ENCODE peak calls at places on chromosomes 6 and 20, in five cellular contexts. F is thyroid gland, E is spleen, L is stomach, G is ovary. N is an unnamed sample.

GRCh38 chr20:58233881-58234528 is 5.6 kb upstream of the ANKRD60 start:
- DNase-seq in F (peak; percentile 24), E (no peak), L (no peak), G (peak; percentile 54), N (no peak)

GRCh38 chr6:82068721-82069120 is 178.8 kb downstream of the IBTK start:
- DNase-seq in F (no peak), E (no peak), L (no peak), G (no peak), N (no peak)

GRCh38 chr20:47814632-47815415 is 29.5 kb upstream of the SULF2 start:
- DNase-seq in F (no peak), E (peak; percentile 50), L (no peak), G (no peak), N (no peak)

GRCh38 chr6:73710470-73710869 is 14.5 kb downstream of the CD109 start:
- DNase-seq in F (no peak), E (no peak), L (peak; percentile 47), G (no peak), N (peak; percentile 66)

GRCh38 chr20:10059006-10059405 is 24.2 kb downstream of the ANKEF1 start:
- DNase-seq in F (no peak), E (no peak), L (no peak), G (no peak), N (no peak)

GRCh38 chr6:20952605-20953004 is 418.3 kb downstream of the CDKAL1 start:
- DNase-seq in F (no peak), E (no peak), L (no peak), G (no peak), N (no peak)

GRCh38 chr6:11232968-11233626 is 629 bp upstream of the NEDD9 start:
- DNase-seq in F (no peak), E (no peak), L (no peak), G (peak; percentile 27), N (no peak)

GRCh38 chr6:26064619-26065257 is 22.5 kb upstream of the HFE start:
- DNase-seq in F (peak; percentile 17), E (no peak), L (no peak), G (no peak), N (peak; percentile 10)

GRCh38 chr6:155452576-155452975 is 3.1 kb downstream of the NOX3 start:
- DNase-seq in F (no peak), E (no peak), L (no peak), G (no peak), N (no peak)

GRCh38 chr6:21666788-21667681 is 73.5 kb downstream of the SOX4 start:
- DNase-seq in F (no peak), E (no peak), L (no peak), G (peak; percentile 50), N (no peak)

GRCh38 chr6:32886674-32887383 is 32.8 kb downstream of the PSMB9 start:
- DNase-seq in F (peak; percentile 45), E (no peak), L (no peak), G (peak; percentile 71), N (no peak)

GRCh38 chr6:137775720-137776119 is 91.3 kb upstream of the TNFAIP3 start:
- DNase-seq in F (no peak), E (no peak), L (no peak), G (no peak), N (no peak)

GRCh38 chr6:131061041-131061770 is 1.8 kb downstream of the EPB41L2 start:
- DNase-seq in F (no peak), E (no peak), L (no peak), G (no peak), N (no peak)

GRCh38 chr6:35044771-35045275 is 96.3 kb downstream of the TCP11 start:
- DNase-seq in F (no peak), E (no peak), L (no peak), G (no peak), N (peak; percentile 28)

GRCh38 chr20:22807646-22808045 is 223.3 kb upstream of the FOXA2 start:
- DNase-seq in F (no peak), E (no peak), L (peak; percentile 84), G (no peak), N (peak; percentile 68)

GRCh38 chr6:156451088-156451487 is 326.1 kb upstream of the ARID1B start:
- DNase-seq in F (no peak), E (no peak), L (no peak), G (no peak), N (no peak)

GRCh38 chr6:135212935-135213334 is 31.8 kb downstream of the MYB start:
- DNase-seq in F (no peak), E (no peak), L (no peak), G (no peak), N (no peak)

GRCh38 chr6:32622545-32623401 is 14.4 kb upstream of the HLA-DQA1 start:
- DNase-seq in F (no peak), E (peak; percentile 81), L (no peak), G (peak; percentile 21), N (no peak)

GRCh38 chr20:52533401-52533800 is 341.8 kb upstream of the ZFP64 start:
- DNase-seq in F (no peak), E (no peak), L (no peak), G (no peak), N (no peak)

GRCh38 chr6:119742188-119742803 is 392.7 kb upstream of the MAN1A1 start:
- DNase-seq in F (peak; percentile 65), E (peak; percentile 87), L (peak; percentile 67), G (peak; percentile 16), N (peak; percentile 10)

GRCh38 chr20:19067986-19068385 is 144.5 kb upstream of the SLC24A3 start:
- DNase-seq in F (no peak), E (no peak), L (no peak), G (no peak), N (no peak)

GRCh38 chr6:71496018-71496800 is 207.6 kb downstream of the OGFRL1 start:
- DNase-seq in F (no peak), E (no peak), L (no peak), G (no peak), N (no peak)

GRCh38 chr6:72032056-72032455 is 145.7 kb downstream of the RIMS1 start:
- DNase-seq in F (no peak), E (no peak), L (no peak), G (no peak), N (no peak)

GRCh38 chr6:22042713-22043112 is 254.1 kb downstream of the PRL start:
- DNase-seq in F (no peak), E (no peak), L (no peak), G (peak; percentile 41), N (no peak)

GRCh38 chr6:42313941-42314570 is 96.4 kb upstream of the MRPS10 start:
- DNase-seq in F (no peak), E (no peak), L (no peak), G (peak; percentile 48), N (no peak)

GRCh38 chr20:12936524-12936923 is 72.2 kb upstream of the SPTLC3 start:
- DNase-seq in F (no peak), E (no peak), L (no peak), G (no peak), N (no peak)

DNA sequence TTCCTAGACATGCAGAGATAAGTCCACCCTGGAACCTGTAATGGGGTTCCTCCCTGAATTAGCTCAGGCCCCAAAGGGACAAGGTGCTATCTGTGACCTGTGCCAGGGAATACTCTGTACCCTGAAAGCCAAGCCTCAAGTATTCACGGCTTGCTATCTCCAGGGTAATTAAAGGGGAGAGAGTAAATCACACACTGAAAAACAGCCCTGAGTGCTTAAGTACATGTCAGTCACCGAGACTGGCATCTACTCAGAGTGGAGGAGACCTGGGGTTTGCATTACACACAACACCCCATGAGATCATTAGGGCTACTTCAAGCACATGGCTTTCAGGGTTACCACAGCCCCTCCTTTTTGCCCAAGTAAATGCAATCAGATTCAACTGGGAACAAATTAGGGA is 188.1 kb downstream of the CD83 start:
- DNase-seq in F (no peak), E (no peak), L (no peak), G (no peak), N (no peak)
- TF ChIP-seq POLR2A in F (no peak), E (no peak), L (no peak), G (no peak), N (no peak)

GRCh38 chr20:3732327-3733118 is at the start of gene HSPA12B:
- DNase-seq in F (no peak), E (peak; percentile 64), L (no peak), G (peak; percentile 67), N (no peak)
- H3K27ac ChIP-seq in F (peak within 1 kb of the TSS; percentile 1), E (peak within 1 kb of the TSS; percentile 22), L (peak within 1 kb of the TSS; percentile 57), G (peak within 1 kb of the TSS; percentile 60), N (no peak within 1 kb of the TSS)

DNA sequence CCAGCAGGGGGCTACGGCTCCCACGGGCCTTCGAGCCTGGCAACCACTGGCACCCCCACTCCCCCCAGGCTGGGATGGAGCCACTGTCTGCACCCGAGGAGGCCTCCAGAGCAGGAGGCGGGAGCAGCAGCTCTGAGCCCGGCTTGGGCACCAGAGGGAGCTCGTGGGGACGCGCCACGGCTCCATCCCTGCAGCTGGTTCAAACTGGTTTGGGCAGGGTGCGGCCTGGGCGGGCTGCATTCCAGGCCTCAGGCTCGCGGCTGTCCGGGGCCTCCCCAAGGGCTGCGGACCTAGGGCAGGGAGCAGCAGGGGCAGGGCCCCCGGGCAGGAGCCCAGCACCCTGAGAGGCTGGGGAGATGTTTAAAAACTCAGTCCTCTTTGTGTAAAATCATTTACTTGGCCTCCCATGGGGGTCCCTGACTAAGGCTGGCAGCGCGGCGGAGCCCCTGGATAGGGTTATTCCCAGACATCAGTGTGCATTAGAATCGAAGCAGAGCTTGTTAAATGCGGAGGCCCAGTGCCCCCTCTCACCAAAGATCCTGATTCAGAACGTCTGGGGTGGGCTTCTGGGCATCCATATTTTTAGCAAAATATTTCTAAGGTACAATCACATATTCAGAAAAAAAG is 4.1 kb upstream of the BCAS4 start:
- DNase-seq in F (peak; percentile 95), E (peak; percentile 95), L (peak; percentile 94), G (peak; percentile 91), N (peak; percentile 90)
- TF ChIP-seq POLR2A in F (peak; percentile 50), E (no peak), L (no peak), G (no peak), N (peak; percentile 50)

GRCh38 chr6:2635911-2636310 is 114.8 kb downstream of the MYLK4 start:
- DNase-seq in F (no peak), E (no peak), L (no peak), G (no peak), N (no peak)

GRCh38 chr6:2632943-2633584 is 117.7 kb downstream of the MYLK4 start:
- DNase-seq in F (no peak), E (no peak), L (no peak), G (no peak), N (no peak)

GRCh38 chr6:2632368-2632767 is 118.4 kb downstream of the MYLK4 start:
- DNase-seq in F (no peak), E (no peak), L (no peak), G (no peak), N (no peak)

GRCh38 chr6:2633763-2634150 is 117.0 kb downstream of the MYLK4 start:
- DNase-seq in F (no peak), E (no peak), L (no peak), G (no peak), N (no peak)

GRCh38 chr6:2634151-2634964 is 116.4 kb downstream of the MYLK4 start:
- DNase-seq in F (peak; percentile 76), E (peak; percentile 95), L (peak; percentile 84), G (peak; percentile 91), N (peak; percentile 70)
- H3K27ac ChIP-seq in F (peak overlapping the region; percentile 65), E (no peak overlapping the region), L (peak overlapping the region; percentile 48), G (peak overlapping the region; percentile 15), N (peak overlapping the region; percentile 68)

N was measured in prostate gland.